ENCODE peak calls at places on chromosomes 4 and X, in four cellular contexts. L is HepG2, S is A549, A is K562. K is an unnamed sample.

GRCh38 chrX:38138900-38139299 is 81.8 kb downstream of the SRPX start:
- DNase-seq in A (peak; percentile 18), S (no peak), L (no peak), K (peak; percentile 50)

GRCh38 chr4:78551420-78552351 is at the start of gene ANXA3:
- DNase-seq in A (peak; percentile 51), L (no peak), S (no peak), K (peak; percentile 39)

GRCh38 chrX:136781180-136781797 is 557 bp upstream of the ARHGEF6 start:
- DNase-seq in A (no peak), S (no peak), L (no peak), K (peak; percentile 5)

GRCh38 chr4:188341428-188341827 is 202.2 kb downstream of the TRIML1 start:
- DNase-seq in A (no peak), L (peak; percentile 2), S (no peak), K (no peak)

GRCh38 chr4:139085141-139085540 is 69.6 kb downstream of the NOCT start:
- DNase-seq in S (peak; percentile 13), A (peak; percentile 16), L (peak; percentile 11), K (peak; percentile 52)

GRCh38 chrX:50988649-50989048 is 78.1 kb downstream of the BMP15 start:
- DNase-seq in A (peak; percentile 15), S (peak; percentile 16), L (no peak), K (peak; percentile 21)

GRCh38 chr4:73068496-73069337 is 799 bp downstream of the COX18 start:
- DNase-seq in L (peak; percentile 32), S (peak; percentile 25), A (peak; percentile 62), K (peak; percentile 78)

GRCh38 chr4:13201241-13201640 is 282.9 kb downstream of the RAB28 start:
- DNase-seq in A (no peak), S (no peak), L (no peak), K (no peak)

GRCh38 chrX:41921492-41922124 is 1.7 kb downstream of the CASK start:
- DNase-seq in A (no peak), L (peak; percentile 37), S (no peak), K (peak; percentile 28)

GRCh38 chrX:11480626-11481025 is 185.1 kb downstream of the ARHGAP6 start:
- DNase-seq in L (no peak), A (peak; percentile 47), S (no peak), K (peak; percentile 70)

GRCh38 chr4:168028568-168028967 is 63.8 kb upstream of the ANXA10 start:
- DNase-seq in A (peak; percentile 0), S (peak; percentile 37), L (peak; percentile 5), K (peak; percentile 22)

GRCh38 chr4:43243433-43244116 is 351.1 kb downstream of the GRXCR1 start:
- DNase-seq in L (no peak), A (no peak), S (no peak), K (no peak)

GRCh38 chr4:20254517-20255250 is 3.0 kb downstream of the SLIT2 start:
- DNase-seq in A (no peak), L (no peak), S (no peak), K (peak; percentile 57)

GRCh38 chrX:78029663-78030062 is 60.2 kb upstream of the PGAM4 start:
- DNase-seq in L (peak; percentile 11), S (peak; percentile 53), A (peak; percentile 42), K (peak; percentile 32)

GRCh38 chrX:80432863-80433262 is 12.6 kb downstream of the TENT5D start:
- DNase-seq in S (no peak), L (no peak), A (no peak), K (no peak)

GRCh38 chr4:3437998-3438846 is 3.5 kb upstream of the HGFAC start:
- DNase-seq in A (no peak), S (no peak), L (no peak), K (no peak)

GRCh38 chr4:108774809-108775530 is 12.1 kb upstream of the ETNPPL start:
- DNase-seq in S (peak; percentile 5), A (no peak), L (no peak), K (peak; percentile 52)

GRCh38 chr4:144710526-144710912 is 64.6 kb downstream of the HHIP start:
- DNase-seq in L (no peak), S (no peak), A (no peak), K (no peak)

GRCh38 chr4:37423310-37423709 is 178.8 kb downstream of the NWD2 start:
- DNase-seq in S (no peak), A (no peak), L (no peak), K (no peak)

GRCh38 chr4:165005352-165005751 is 26.4 kb upstream of the TRIM60 start:
- DNase-seq in S (no peak), A (no peak), L (no peak), K (no peak)

GRCh38 chr4:78695910-78696309 is 80.2 kb upstream of the BMP2K start:
- DNase-seq in S (no peak), A (no peak), L (no peak), K (no peak)

GRCh38 chr4:123786955-123787354 is 390.4 kb downstream of the SPRY1 start:
- DNase-seq in A (no peak), L (no peak), S (no peak), K (no peak)

GRCh38 chrX:65644621-65645287 is 22.7 kb upstream of the MSN start:
- DNase-seq in L (no peak), S (peak; percentile 80), A (peak; percentile 39), K (peak; percentile 90)

GRCh38 chrX:69234624-69235023 is 69.4 kb upstream of the PJA1 start:
- DNase-seq in L (no peak), S (no peak), A (no peak), K (no peak)

GRCh38 chr4:7861440-7861881 is 78.2 kb downstream of the AFAP1 start:
- DNase-seq in S (peak; percentile 77), A (no peak), L (no peak), K (peak; percentile 90)

GRCh38 chr4:14130551-14130950 is 503.0 kb upstream of the BOD1L1 start:
- DNase-seq in A (no peak), L (no peak), S (no peak), K (no peak)

GRCh38 chr4:176123710-176124407 is 58.2 kb downstream of the WDR17 start:
- DNase-seq in A (peak; percentile 11), S (peak; percentile 18), L (peak; percentile 24), K (peak; percentile 5)

GRCh38 chrX:49192722-49193328 is 6.7 kb upstream of the PRICKLE3 start:
- DNase-seq in L (no peak), A (peak; percentile 69), S (peak; percentile 55), K (peak; percentile 36)

GRCh38 chr4:2261110-2261852 is 628 bp downstream of the MXD4 start:
- DNase-seq in A (peak; percentile 69), L (no peak), S (peak; percentile 24), K (peak; percentile 30)

GRCh38 chr4:165779950-165780670 is 92.9 kb upstream of the TLL1 start:
- DNase-seq in L (no peak), A (no peak), S (no peak), K (no peak)

GRCh38 chrX:102517331-102517730 is 792 bp upstream of the TMSB15A start:
- DNase-seq in L (no peak), A (peak; percentile 6), S (peak; percentile 27), K (peak; percentile 11)

GRCh38 chr4:5890063-5890727 is 2.7 kb downstream of the CRMP1 start:
- DNase-seq in S (peak; percentile 11), A (no peak), L (no peak), K (no peak)

GRCh38 chrX:13864264-13864663 is 47.4 kb upstream of the GPM6B start:
- DNase-seq in A (no peak), L (no peak), S (no peak), K (no peak)

GRCh38 chr4:145709336-145709735 is 29.4 kb downstream of the C4orf51 start:
- DNase-seq in L (no peak), A (no peak), S (no peak), K (no peak)

DNA sequence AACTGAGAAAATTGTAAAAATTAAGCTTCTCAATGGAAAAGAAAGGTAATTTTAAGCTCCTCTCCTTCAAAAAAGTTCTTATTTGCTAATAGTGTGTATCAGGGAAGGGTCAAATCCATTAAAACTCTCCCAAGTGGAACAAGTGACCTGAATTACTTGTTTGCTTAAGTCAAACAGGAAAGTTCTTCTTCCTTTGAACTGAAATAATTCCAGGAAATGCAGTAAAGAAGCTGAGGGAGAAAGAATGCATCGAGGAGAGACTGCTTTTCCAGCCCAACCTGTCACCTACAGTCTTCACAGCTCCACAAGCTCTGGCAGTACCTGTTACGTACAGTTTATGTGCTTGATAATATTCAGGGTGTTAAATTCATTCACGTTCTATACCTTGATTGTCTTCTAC is 131.1 kb downstream of the KLHL8 start:
- DNase-seq in S (no peak), A (no peak), L (peak; percentile 66), K (peak; percentile 70)
- TF ChIP-seq MYC in S (no peak), A (no peak), L (no peak), K (no peak)

GRCh38 chr4:128661529-128661928 is 148.0 kb upstream of the JADE1 start:
- DNase-seq in L (no peak), A (no peak), S (no peak), K (no peak)

GRCh38 chr4:128654465-128654864 is 155.0 kb upstream of the JADE1 start:
- DNase-seq in A (no peak), S (no peak), L (no peak), K (no peak)

GRCh38 chr4:128660361-128660964 is 149.0 kb upstream of the JADE1 start:
- DNase-seq in S (no peak), L (no peak), A (no peak), K (no peak)

GRCh38 chr4:128657638-128658037 is 151.9 kb upstream of the JADE1 start:
- DNase-seq in L (no peak), S (no peak), A (no peak), K (no peak)

GRCh38 chr4:128658214-128658621 is 151.3 kb upstream of the JADE1 start:
- DNase-seq in A (no peak), S (no peak), L (no peak), K (no peak)
- TF ChIP-seq JUN in A (no peak), S (no peak), L (no peak), K (no peak)

DNA sequence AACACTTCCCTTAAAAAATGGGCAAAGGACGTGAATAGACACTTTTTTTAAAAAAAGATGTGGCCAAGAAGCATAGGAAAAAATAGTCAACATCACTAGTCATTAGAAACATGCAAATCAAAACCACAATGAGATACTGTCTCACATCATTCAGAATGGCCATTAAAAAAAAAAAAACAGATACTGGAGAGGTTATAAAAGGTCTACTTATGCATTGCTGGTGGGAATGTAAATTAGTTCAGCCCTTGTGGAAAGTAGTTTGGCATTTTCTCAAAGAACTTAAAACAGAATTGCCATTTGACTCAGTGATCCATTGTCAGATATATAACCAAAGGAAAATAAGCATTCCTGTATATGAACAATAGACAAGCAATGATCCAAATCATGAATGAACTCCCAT is 352.8 kb upstream of the EPHA5 start:
- DNase-seq in L (no peak), A (no peak), S (no peak), K (no peak)
- TF ChIP-seq MYC in L (no peak), A (no peak), S (no peak), K (no peak)

DNA sequence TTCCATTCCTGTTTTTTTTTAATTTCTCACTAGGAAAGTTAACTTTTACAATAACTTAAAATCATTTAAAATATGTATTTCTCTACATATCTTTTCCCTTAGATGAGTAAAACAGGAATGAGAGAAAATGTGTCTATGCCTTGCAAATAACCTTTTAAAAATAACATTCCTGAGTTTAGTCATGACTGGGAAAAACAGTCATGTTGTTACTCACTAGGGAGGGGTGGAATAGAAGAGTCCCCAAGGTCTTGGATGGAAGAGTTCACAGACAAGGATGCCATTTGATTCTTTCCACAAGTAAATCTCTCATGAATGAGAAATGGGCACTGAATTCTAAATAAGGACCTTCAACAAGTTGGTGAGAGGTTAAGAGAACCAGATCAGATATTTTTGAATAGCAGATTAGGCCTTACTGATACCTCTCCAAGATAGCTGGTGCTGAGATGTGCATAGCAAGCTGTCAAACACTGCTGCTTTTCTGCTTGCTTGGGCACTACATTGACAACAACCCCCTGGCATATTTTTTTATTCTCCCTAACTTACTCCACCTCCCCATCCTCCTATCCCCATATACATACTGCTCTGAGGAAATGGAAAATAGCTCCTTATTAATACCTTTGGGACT is 25.1 kb downstream of the UGDH start:
- DNase-seq in S (no peak), L (no peak), A (no peak), K (peak; percentile 13)
- TF ChIP-seq JUN in S (no peak), L (no peak), A (no peak), K (no peak)

K was measured in endothelial cell of umbilical vein.